ENCODE peak calls at places on chromosome 22, in nine cellular contexts. Z is sigmoid colon, D is A549, U is right atrium auricular region, W is SK-N-SH, O is IMR-90, B is ovary, L is PC-9, Y is stomach. P is an unnamed sample.
A peak's percentile ranks its signal among the peaks of the same experiment; 100 is the strongest.

GRCh38 chr22:41524283-41524682 is 20.0 kb downstream of the POLR3H start:
- DNase-seq in Z (peak; percentile 91), D (no peak), U (peak; percentile 85), W (no peak), O (peak; percentile 78), B (peak; percentile 83), L (no peak), Y (peak; percentile 92), P (no peak)

GRCh38 chr22:23557467-23557866 is 22.6 kb downstream of the IGLL1 start:
- DNase-seq in Z (no peak), D (no peak), U (no peak), W (no peak), O (no peak), B (no peak), L (no peak), Y (no peak), P (no peak)

GRCh38 chr22:45717787-45718186 is 46.2 kb downstream of the ATXN10 start:
- DNase-seq in Z (no peak), D (peak; percentile 31), U (no peak), W (no peak), O (peak; percentile 79), B (no peak), L (no peak), Y (no peak), P (no peak)

GRCh38 chr22:42610211-42610610 is 4.5 kb downstream of the POLDIP3 start:
- DNase-seq in Z (no peak), D (no peak), U (no peak), W (no peak), O (no peak), B (peak; percentile 68), L (no peak), Y (peak; percentile 72), P (no peak)

GRCh38 chr22:40396882-40397281 is 26.5 kb downstream of the SGSM3 start:
- DNase-seq in Z (no peak), D (no peak), U (no peak), W (peak; percentile 75), O (peak; percentile 88), B (no peak), L (peak; percentile 89), Y (peak; percentile 91), P (peak; percentile 47)

GRCh38 chr22:30444632-30445437 is 19.3 kb downstream of the MTFP1 start:
- DNase-seq in Z (no peak), D (peak; percentile 62), U (no peak), W (peak; percentile 86), O (peak; percentile 52), B (no peak), L (peak; percentile 53), Y (peak; percentile 67), P (peak; percentile 80)

GRCh38 chr22:40714514-40714966 is 35.3 kb downstream of the MCHR1 start:
- DNase-seq in Z (no peak), D (peak; percentile 78), U (no peak), W (no peak), O (peak; percentile 68), B (peak; percentile 51), L (peak; percentile 62), Y (no peak), P (peak; percentile 72)

GRCh38 chr22:48096846-48097665 is 1334.6 kb downstream of the TBC1D22A start:
- DNase-seq in Z (peak; percentile 48), D (no peak), U (no peak), W (no peak), O (no peak), B (no peak), L (no peak), Y (no peak), P (no peak)

GRCh38 chr22:46033256-46034200 is 56.6 kb upstream of the WNT7B start:
- DNase-seq in Z (no peak), D (no peak), U (no peak), W (no peak), O (peak; percentile 72), B (peak; percentile 31), L (no peak), Y (no peak), P (no peak)

GRCh38 chr22:36715647-36716046 is 12.1 kb upstream of the CACNG2 start:
- DNase-seq in Z (no peak), D (no peak), U (no peak), W (no peak), O (no peak), B (no peak), L (no peak), Y (no peak), P (no peak)

GRCh38 chr22:19543970-19544708 is 19.9 kb upstream of the CLDN5 start:
- DNase-seq in Z (no peak), D (no peak), U (no peak), W (peak; percentile 44), O (no peak), B (no peak), L (no peak), Y (peak; percentile 90), P (no peak)

GRCh38 chr22:35070451-35071093 is 4.6 kb downstream of the ISX start:
- DNase-seq in Z (no peak), D (no peak), U (no peak), W (no peak), O (no peak), B (no peak), L (no peak), Y (no peak), P (no peak)

GRCh38 chr22:40953446-40953845 is 2.3 kb downstream of the RBX1 start:
- DNase-seq in Z (no peak), D (no peak), U (no peak), W (no peak), O (no peak), B (no peak), L (no peak), Y (no peak), P (no peak)

GRCh38 chr22:37499006-37499707 is 13.0 kb upstream of the MFNG start:
- DNase-seq in Z (no peak), D (no peak), U (no peak), W (no peak), O (no peak), B (no peak), L (no peak), Y (peak; percentile 59), P (no peak)

GRCh38 chr22:36226189-36226588 is 13.1 kb downstream of the APOL2 start:
- DNase-seq in Z (no peak), D (no peak), U (no peak), W (no peak), O (no peak), B (no peak), L (no peak), Y (no peak), P (no peak)

GRCh38 chr22:30277547-30278344 is 11.1 kb upstream of the OSM start:
- DNase-seq in Z (no peak), D (no peak), U (peak; percentile 78), W (no peak), O (peak; percentile 80), B (no peak), L (no peak), Y (no peak), P (no peak)

GRCh38 chr22:35333220-35333619 is 33.5 kb downstream of the TOM1 start:
- DNase-seq in Z (no peak), D (no peak), U (no peak), W (no peak), O (no peak), B (no peak), L (no peak), Y (no peak), P (no peak)

GRCh38 chr22:27642104-27642800 is 159.3 kb downstream of the MN1 start:
- DNase-seq in Z (no peak), D (no peak), U (no peak), W (peak; percentile 49), O (no peak), B (no peak), L (no peak), Y (no peak), P (no peak)

GRCh38 chr22:30717331-30717921 is 22.8 kb downstream of the OSBP2 start:
- DNase-seq in Z (no peak), D (peak; percentile 6), U (no peak), W (no peak), O (peak; percentile 90), B (no peak), L (peak; percentile 4), Y (no peak), P (no peak)

GRCh38 chr22:28998681-28999080 is 63.0 kb downstream of the C22orf31 start:
- DNase-seq in Z (no peak), D (no peak), U (no peak), W (no peak), O (no peak), B (no peak), L (no peak), Y (no peak), P (no peak)

GRCh38 chr22:24954856-24955255 is 2.3 kb downstream of the KIAA1671 start:
- DNase-seq in Z (no peak), D (no peak), U (no peak), W (no peak), O (no peak), B (no peak), L (no peak), Y (no peak), P (no peak)
- H3K4me1 ChIP-seq in Z (peaks cover 7% of the 10 kb centered on the region), D (peaks cover 11% of the 10 kb centered on the region), U (peaks cover 32% of the 10 kb centered on the region), W (peaks cover 15% of the 10 kb centered on the region), O (no peaks in the 10 kb centered on the region), B (peaks cover 2% of the 10 kb centered on the region), L (peaks cover 33% of the 10 kb centered on the region), Y (peaks cover 45% of the 10 kb centered on the region), P (peaks cover 16% of the 10 kb centered on the region)

DNA sequence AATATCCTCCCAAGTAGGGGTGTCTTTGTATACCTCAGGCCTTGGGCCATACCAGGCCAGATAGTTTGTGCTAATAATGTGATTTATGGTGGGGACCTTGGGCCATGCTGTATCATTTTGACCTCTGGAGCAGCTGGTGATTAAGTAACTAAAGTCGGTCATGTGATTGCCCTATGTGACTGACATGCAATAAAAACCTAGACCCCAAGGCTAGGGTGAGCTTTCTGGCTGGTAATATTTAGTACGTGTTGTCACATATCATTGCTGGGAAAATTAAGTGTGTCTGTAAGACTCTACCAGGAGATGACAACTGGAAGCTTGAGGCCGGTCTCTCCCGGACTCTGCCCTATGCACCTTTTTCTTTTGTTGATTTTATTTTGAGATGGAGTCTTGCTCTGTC is 12.6 kb upstream of the TFIP11 start:
- DNase-seq in Z (no peak), D (no peak), U (no peak), W (no peak), O (no peak), B (no peak), L (no peak), Y (no peak), P (peak; percentile 55)
- H3K4me3 ChIP-seq in Z (no peak overlapping the region), D (no peak overlapping the region), U (no peak overlapping the region), W (no peak overlapping the region), O (no peak overlapping the region), B (no peak overlapping the region), L (no peak overlapping the region), Y (no peak overlapping the region), P (no peak overlapping the region)

GRCh38 chr22:43848366-43849171 is 13.7 kb downstream of the SULT4A1 start:
- DNase-seq in Z (peak; percentile 43), D (peak; percentile 16), U (no peak), W (peak; percentile 56), O (peak; percentile 52), B (no peak), L (no peak), Y (no peak), P (peak; percentile 32)
- TF ChIP-seq CTCF in Z (no peak), D (peak; percentile 31), U (no peak), W (peak; percentile 33), O (peak; percentile 47), B (no peak), L (peak; percentile 61), Y (no peak), P (peak; percentile 62)

DNA sequence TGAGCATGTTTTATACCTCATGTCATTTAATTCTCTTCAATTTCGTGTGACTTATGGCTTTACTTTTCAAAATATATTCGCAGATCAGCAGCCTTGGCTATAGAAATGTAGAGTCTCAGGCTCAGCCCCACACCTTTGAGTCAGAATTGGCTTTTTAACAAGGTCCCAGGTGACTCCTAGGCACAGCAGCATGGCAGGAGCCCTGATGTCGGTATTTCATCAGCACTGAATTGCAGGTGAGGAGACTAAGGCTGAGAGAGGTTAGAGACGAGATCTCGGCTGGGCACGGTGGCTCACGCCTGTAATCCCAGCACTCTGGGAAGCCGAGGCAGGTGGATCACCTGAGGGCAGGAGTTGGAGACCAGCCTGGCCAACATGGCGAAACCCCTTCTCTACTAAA is 196.9 kb upstream of the SEZ6L start:
- DNase-seq in Z (no peak), D (no peak), U (no peak), W (no peak), O (no peak), B (no peak), L (no peak), Y (no peak), P (no peak)
- H3K4me1 ChIP-seq in Z (no peaks in the 10 kb centered on the region), D (no peaks in the 10 kb centered on the region), U (peaks cover 9% of the 10 kb centered on the region), W (no peaks in the 10 kb centered on the region), O (no peaks in the 10 kb centered on the region), B (no peaks in the 10 kb centered on the region), L (no peaks in the 10 kb centered on the region), Y (no peaks in the 10 kb centered on the region), P (no peaks in the 10 kb centered on the region)

P was measured in Caco-2.